ENCODE peak calls at places on chromosomes 12 and 14, in eight cellular contexts. O, Y, U, B, T, L, F and N are unnamed samples.
A peak's percentile ranks its signal among the peaks of the same experiment; 100 is the strongest.

GRCh38 chr12:132106921-132107320 is 37.2 kb downstream of the DDX51 start:
- DNase-seq in Y (no peak), O (no peak), F (no peak), U (no peak), T (no peak), L (no peak), B (no peak), N (no peak)

GRCh38 chr14:51185754-51186153 is 54.3 kb upstream of the TMX1 start:
- DNase-seq in B (no peak), L (no peak), Y (no peak), U (no peak), O (no peak), T (no peak), F (peak; percentile 64), N (no peak)

GRCh38 chr14:32826404-32827082 is 112.1 kb upstream of the NPAS3 start:
- DNase-seq in F (no peak), L (no peak), O (peak; percentile 25), U (peak; percentile 61), B (no peak), Y (no peak), T (no peak), N (no peak)

GRCh38 chr14:100889641-100890040 is 13.9 kb downstream of the RTL1 start:
- DNase-seq in F (no peak), L (no peak), B (no peak), T (no peak), O (no peak), Y (no peak), U (no peak), N (no peak)

GRCh38 chr14:85528080-85528881 is 1.7 kb upstream of the FLRT2 start:
- DNase-seq in L (no peak), O (no peak), T (no peak), B (peak; percentile 41), U (peak; percentile 69), F (no peak), Y (no peak), N (peak; percentile 94)

GRCh38 chr12:55736076-55736475 is 6.8 kb upstream of the GDF11 start:
- DNase-seq in O (no peak), F (no peak), L (no peak), B (no peak), Y (no peak), U (no peak), T (no peak), N (no peak)

GRCh38 chr14:47366006-47366405 is 309.4 kb downstream of the MDGA2 start:
- DNase-seq in F (no peak), U (peak; percentile 51), O (no peak), B (no peak), L (no peak), T (no peak), Y (no peak), N (no peak)

GRCh38 chr12:44362947-44363346 is 513.2 kb downstream of the NELL2 start:
- DNase-seq in B (no peak), T (no peak), L (no peak), O (no peak), Y (no peak), F (no peak), U (no peak), N (no peak)

GRCh38 chr12:130031571-130032189 is 127.9 kb upstream of the TMEM132D start:
- DNase-seq in U (peak; percentile 81), F (no peak), T (no peak), L (peak; percentile 99), O (peak; percentile 82), B (peak; percentile 60), Y (peak; percentile 71), N (peak; percentile 7)

GRCh38 chr12:63787306-63787705 is 7.6 kb downstream of the RXYLT1 start:
- DNase-seq in Y (no peak), T (no peak), B (no peak), U (no peak), L (no peak), O (no peak), F (no peak), N (no peak)

GRCh38 chr12:63790608-63790945 is 10.9 kb downstream of the RXYLT1 start:
- DNase-seq in L (no peak), B (no peak), Y (no peak), O (no peak), F (no peak), T (no peak), U (no peak), N (no peak)

GRCh38 chr12:63795032-63795687 is 15.5 kb downstream of the RXYLT1 start:
- DNase-seq in B (no peak), F (no peak), T (no peak), O (no peak), Y (no peak), U (peak; percentile 41), L (no peak), N (no peak)

GRCh38 chr12:63795944-63796343 is 16.2 kb downstream of the RXYLT1 start:
- DNase-seq in B (no peak), O (no peak), F (no peak), U (no peak), T (no peak), Y (no peak), L (no peak), N (no peak)

GRCh38 chr12:63792333-63792732 is 12.6 kb downstream of the RXYLT1 start:
- DNase-seq in L (no peak), O (no peak), Y (no peak), U (no peak), B (no peak), T (no peak), F (no peak), N (no peak)
- TF ChIP-seq POLR2AphosphoS5 in L (no peak), O (no peak), Y (no peak), U (no peak), B (no peak), T (no peak), F (no peak), N (no peak)

DNA sequence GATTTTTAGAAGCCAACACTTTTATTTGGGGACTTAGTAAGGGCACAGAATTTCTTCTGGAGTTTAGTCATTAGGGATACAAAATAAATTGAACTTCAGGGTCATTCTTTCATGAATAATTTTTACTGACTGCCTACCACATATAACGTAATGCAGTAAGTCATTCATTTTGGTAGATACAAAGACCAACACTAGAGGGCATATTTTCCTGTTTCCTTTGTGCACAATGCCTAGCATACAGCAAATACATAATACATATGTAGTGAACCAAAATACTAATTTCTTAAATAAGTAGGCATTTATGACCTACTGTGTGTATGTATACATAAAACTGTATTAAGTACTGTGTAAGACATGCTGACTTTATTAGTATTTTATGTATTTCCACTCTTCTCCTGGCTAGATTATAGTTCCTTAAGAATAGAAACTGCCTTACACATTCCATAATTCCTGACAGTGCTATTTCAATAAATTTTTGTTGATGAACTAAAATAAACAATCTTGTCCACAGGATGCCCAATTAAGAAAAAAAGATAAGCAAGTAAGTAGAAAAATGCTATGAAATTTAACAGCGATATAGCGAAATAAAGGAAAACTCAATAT is 47.9 kb downstream of the PPP1R12A start:
- DNase-seq in Y (peak; percentile 55), L (no peak), F (peak; percentile 23), U (peak; percentile 67), O (peak; percentile 6), T (peak; percentile 41), B (peak; percentile 54), N (peak; percentile 77)
- H3K4me2 ChIP-seq in Y (no peak overlapping the region), L (no peak overlapping the region), F (no peak overlapping the region), U (no peak overlapping the region), O (peak overlapping the region; percentile 19), T (no peak overlapping the region), B (no peak overlapping the region), N (peak overlapping the region; percentile 8)

GRCh38 chr14:23938823-23939222 is 14.7 kb upstream of the DHRS4 start:
- DNase-seq in L (no peak), Y (no peak), F (no peak), T (no peak), B (no peak), U (no peak), O (no peak), N (no peak)

GRCh38 chr14:23935158-23935557 is 18.4 kb upstream of the DHRS4 start:
- DNase-seq in Y (no peak), B (no peak), U (no peak), T (no peak), O (no peak), L (no peak), F (no peak), N (no peak)

GRCh38 chr14:23933706-23934105 is 19.9 kb upstream of the DHRS4 start:
- DNase-seq in B (no peak), Y (no peak), L (no peak), O (no peak), U (no peak), F (no peak), T (no peak), N (no peak)

GRCh38 chr14:23937121-23937692 is 16.4 kb upstream of the DHRS4 start:
- DNase-seq in L (no peak), U (no peak), Y (no peak), F (no peak), T (no peak), B (no peak), O (no peak), N (no peak)

DNA sequence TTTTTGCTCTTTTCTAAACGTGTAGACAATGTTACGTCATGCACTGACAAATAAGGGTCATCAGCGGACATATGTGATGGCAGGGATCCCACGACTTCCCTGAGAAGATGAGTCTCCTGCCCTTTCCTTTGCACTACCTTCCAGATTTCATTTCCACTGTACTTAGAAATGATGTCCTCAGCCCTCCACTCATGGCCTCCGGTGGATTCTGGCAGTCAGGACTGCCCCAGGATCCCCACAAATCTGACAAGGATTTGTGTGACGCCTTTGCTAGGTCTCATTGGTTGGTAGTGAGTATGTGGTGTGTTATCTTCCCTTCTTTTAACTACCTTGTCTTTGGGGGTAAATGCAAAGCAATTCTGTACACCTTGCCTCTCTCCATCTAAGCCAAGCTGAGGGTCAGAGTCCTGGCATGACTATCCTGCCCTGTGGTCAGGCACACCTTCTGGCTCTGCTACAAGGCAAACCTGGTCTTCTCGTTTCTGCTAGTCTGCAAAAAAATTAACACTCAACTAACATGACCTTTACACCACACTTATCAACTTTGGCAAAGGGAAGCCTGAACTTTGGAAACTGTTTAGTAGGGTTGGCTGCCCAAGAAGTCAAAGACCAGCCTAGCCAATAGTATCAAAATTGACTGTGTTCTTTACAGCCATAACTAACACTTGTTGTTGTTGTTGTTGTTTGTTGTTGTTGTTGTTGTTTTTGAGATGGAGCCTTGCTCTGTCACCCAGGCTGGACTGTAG is 17.3 kb upstream of the DHRS4 start:
- DNase-seq in F (no peak), O (no peak), B (peak; percentile 60), U (no peak), T (no peak), Y (no peak), L (no peak), N (no peak)
- TF ChIP-seq POLR2AphosphoS5 in F (no peak), O (no peak), B (no peak), U (no peak), T (no peak), Y (no peak), L (no peak), N (no peak)

GRCh38 chr12:105222326-105222655 is 13.7 kb downstream of the APPL2 start:
- DNase-seq in B (no peak), Y (no peak), U (no peak), T (no peak), F (no peak), L (no peak), O (no peak), N (no peak)

GRCh38 chr12:105221588-105222325 is 14.2 kb downstream of the APPL2 start:
- DNase-seq in U (peak; percentile 19), O (no peak), F (no peak), L (no peak), B (no peak), Y (no peak), T (no peak), N (no peak)

GRCh38 chr12:105219261-105220018 is 16.5 kb downstream of the APPL2 start:
- DNase-seq in O (no peak), F (no peak), B (no peak), Y (no peak), T (no peak), U (no peak), L (no peak), N (no peak)

GRCh38 chr12:105220150-105220928 is 15.6 kb downstream of the APPL2 start:
- DNase-seq in Y (no peak), T (no peak), O (no peak), F (no peak), U (no peak), B (no peak), L (no peak), N (no peak)

GRCh38 chr12:105220929-105221290 is 15.1 kb downstream of the APPL2 start:
- DNase-seq in Y (no peak), T (no peak), U (no peak), B (no peak), F (no peak), O (no peak), L (no peak), N (no peak)
- H3K4me2 ChIP-seq in Y (no peak overlapping the region), T (no peak overlapping the region), U (no peak overlapping the region), B (no peak overlapping the region), F (no peak overlapping the region), O (no peak overlapping the region), L (no peak overlapping the region), N (no peak overlapping the region)